ENCODE peak calls at places on chromosome 22, in four cellular contexts. One of them, this sample, is unnamed.

GRCh38 chr22:44184006-44184405 is 3.3 kb downstream of the PARVG start:
- DNase-seq in mesenteric fat pad: no peak
- DNase-seq in ELF-1: no peak
- DNase-seq in left colon: no peak
- DNase-seq in this sample: no peak

GRCh38 chr22:37381489-37381888 is 45.8 kb downstream of the ELFN2 start:
- DNase-seq in mesenteric fat pad: no peak
- DNase-seq in ELF-1: no peak
- DNase-seq in left colon: no peak
- DNase-seq in this sample: no peak

GRCh38 chr22:44879301-44879680 is 126.9 kb downstream of the ARHGAP8 start:
- DNase-seq in ELF-1: no peak
- DNase-seq in mesenteric fat pad: peak; percentile 85
- DNase-seq in left colon: no peak
- DNase-seq in this sample: no peak

GRCh38 chr22:23113067-23113846 is 28.5 kb downstream of the RSPH14 start:
- DNase-seq in mesenteric fat pad: no peak
- DNase-seq in ELF-1: no peak
- DNase-seq in left colon: no peak
- DNase-seq in this sample: no peak

GRCh38 chr22:46457502-46458488 is 79.6 kb downstream of the CELSR1 start:
- DNase-seq in mesenteric fat pad: no peak
- DNase-seq in ELF-1: peak; percentile 97
- DNase-seq in left colon: no peak
- DNase-seq in this sample: peak; percentile 41

GRCh38 chr22:23183107-23183698 is 2.9 kb downstream of the BCR start:
- DNase-seq in ELF-1: peak; percentile 86
- DNase-seq in mesenteric fat pad: no peak
- DNase-seq in left colon: no peak
- DNase-seq in this sample: peak; percentile 96

GRCh38 chr22:20315337-20316216 is 4.3 kb downstream of the DGCR6L start:
- DNase-seq in mesenteric fat pad: peak; percentile 85
- DNase-seq in ELF-1: no peak
- DNase-seq in left colon: peak; percentile 15
- DNase-seq in this sample: peak; percentile 1

GRCh38 chr22:43587574-43587973 is 175.8 kb downstream of the MPPED1 start:
- DNase-seq in ELF-1: no peak
- DNase-seq in mesenteric fat pad: no peak
- DNase-seq in left colon: no peak
- DNase-seq in this sample: no peak

GRCh38 chr22:25702571-25703167 is 39.3 kb upstream of the MYO18B start:
- DNase-seq in ELF-1: no peak
- DNase-seq in left colon: no peak
- DNase-seq in mesenteric fat pad: no peak
- DNase-seq in this sample: no peak

GRCh38 chr22:29820941-29821789 is 16.9 kb downstream of the ASCC2 start:
- DNase-seq in mesenteric fat pad: no peak
- DNase-seq in ELF-1: no peak
- DNase-seq in left colon: peak; percentile 92
- DNase-seq in this sample: no peak

GRCh38 chr22:45207981-45208664 is 32.6 kb downstream of the KIAA0930 start:
- DNase-seq in ELF-1: peak; percentile 39
- DNase-seq in left colon: no peak
- DNase-seq in mesenteric fat pad: no peak
- DNase-seq in this sample: no peak

GRCh38 chr22:21779444-21779843 is 43.9 kb upstream of the YPEL1 start:
- DNase-seq in left colon: no peak
- DNase-seq in mesenteric fat pad: no peak
- DNase-seq in ELF-1: no peak
- DNase-seq in this sample: no peak

GRCh38 chr22:27543460-27543859 is 258.1 kb downstream of the MN1 start:
- DNase-seq in ELF-1: no peak
- DNase-seq in left colon: no peak
- DNase-seq in mesenteric fat pad: no peak
- DNase-seq in this sample: no peak

GRCh38 chr22:37484115-37485005 is 1.8 kb downstream of the MFNG start:
- DNase-seq in left colon: peak; percentile 79
- DNase-seq in mesenteric fat pad: peak; percentile 92
- DNase-seq in ELF-1: no peak
- DNase-seq in this sample: peak; percentile 71

GRCh38 chr22:27422442-27422841 is 379.1 kb downstream of the MN1 start:
- DNase-seq in mesenteric fat pad: no peak
- DNase-seq in ELF-1: no peak
- DNase-seq in left colon: no peak
- DNase-seq in this sample: no peak

GRCh38 chr22:24244144-24244787 is 616 bp downstream of the GGT5 start:
- DNase-seq in ELF-1: peak; percentile 19
- DNase-seq in left colon: peak; percentile 23
- DNase-seq in mesenteric fat pad: no peak
- DNase-seq in this sample: no peak

GRCh38 chr22:42684462-42685195 is 35.4 kb upstream of the CYB5R3 start:
- DNase-seq in left colon: no peak
- DNase-seq in mesenteric fat pad: no peak
- DNase-seq in ELF-1: no peak
- DNase-seq in this sample: no peak

GRCh38 chr22:25448435-25449051 is 115.9 kb upstream of the GRK3 start:
- DNase-seq in mesenteric fat pad: peak; percentile 85
- DNase-seq in ELF-1: peak; percentile 35
- DNase-seq in left colon: no peak
- DNase-seq in this sample: peak; percentile 28

GRCh38 chr22:19386248-19386647 is 45.3 kb downstream of the HIRA start:
- DNase-seq in left colon: no peak
- DNase-seq in mesenteric fat pad: no peak
- DNase-seq in ELF-1: no peak
- DNase-seq in this sample: no peak

This sample was measured in neural progenitor cell.